ENCODE peak calls at places on chromosomes 6 and 20, in seven cellular contexts. C, Z, O, W, A, Q and J are unnamed samples.

GRCh38 chr20:63941282-63942060 is 14.7 kb downstream of the UCKL1 start:
- DNase-seq in Z (no peak), Q (no peak), W (peak; percentile 80), C (no peak), A (no peak), O (peak; percentile 50), J (peak; percentile 48)

GRCh38 chr6:125747589-125748533 is 1.6 kb upstream of the HEY2 start:
- DNase-seq in A (peak; percentile 51), W (peak; percentile 71), C (no peak), O (peak; percentile 52), Z (no peak), Q (peak; percentile 65), J (peak; percentile 11)

GRCh38 chr6:17869753-17870050 is 117.7 kb downstream of the KIF13A start:
- DNase-seq in C (no peak), Q (no peak), O (no peak), A (no peak), Z (no peak), W (no peak), J (no peak)

GRCh38 chr20:57264151-57264792 is 2.2 kb downstream of the BMP7 start:
- DNase-seq in Q (no peak), C (no peak), Z (no peak), W (no peak), A (no peak), O (peak; percentile 16), J (no peak)

GRCh38 chr20:965956-966355 is 36.2 kb downstream of the RSPO4 start:
- DNase-seq in Z (no peak), W (no peak), O (no peak), Q (no peak), C (no peak), A (no peak), J (no peak)

GRCh38 chr6:142155895-142156757 is 9.1 kb downstream of the VTA1 start:
- DNase-seq in Z (no peak), O (no peak), C (no peak), Q (no peak), W (no peak), A (no peak), J (no peak)

GRCh38 chr20:3367125-3367524 is 40.3 kb downstream of the DNAAF9 start:
- DNase-seq in W (no peak), C (no peak), Q (no peak), O (no peak), A (no peak), Z (no peak), J (no peak)

GRCh38 chr6:53152576-53152975 is 3.9 kb upstream of the GCM1 start:
- DNase-seq in O (no peak), A (no peak), Z (no peak), Q (no peak), W (no peak), C (no peak), J (no peak)

GRCh38 chr6:42402184-42402583 is 49.5 kb downstream of the TRERF1 start:
- DNase-seq in A (no peak), O (no peak), W (no peak), Q (no peak), C (peak; percentile 43), Z (no peak), J (no peak)

GRCh38 chr6:135161996-135162395 is 19.1 kb upstream of the MYB start:
- DNase-seq in Q (no peak), W (no peak), A (no peak), Z (no peak), O (no peak), C (no peak), J (no peak)

GRCh38 chr20:56606174-56606945 is 22.7 kb upstream of the TFAP2C start:
- DNase-seq in Q (no peak), Z (no peak), O (no peak), C (no peak), A (no peak), W (no peak), J (no peak)

GRCh38 chr20:48416002-48416401 is 411.8 kb downstream of the PREX1 start:
- DNase-seq in Z (no peak), O (no peak), W (no peak), Q (no peak), A (no peak), C (no peak), J (no peak)

GRCh38 chr20:63005862-63006564 is 751 bp downstream of the BHLHE23 start:
- DNase-seq in Z (no peak), A (no peak), C (no peak), O (peak; percentile 7), Q (no peak), W (no peak), J (no peak)

GRCh38 chr6:47290124-47290834 is 19.4 kb downstream of the TNFRSF21 start:
- DNase-seq in Z (no peak), O (no peak), C (no peak), Q (no peak), W (no peak), A (no peak), J (no peak)

GRCh38 chr20:60057866-60058807 is 99.9 kb downstream of the CDH26 start:
- DNase-seq in Q (no peak), O (peak; percentile 57), W (peak; percentile 86), C (no peak), Z (no peak), A (peak; percentile 49), J (peak; percentile 85)

GRCh38 chr6:149147939-149148718 is 169.4 kb upstream of the TAB2 start:
- DNase-seq in W (no peak), Z (no peak), O (no peak), A (no peak), C (no peak), Q (no peak), J (no peak)

GRCh38 chr6:108588586-108588985 is 27.9 kb downstream of the FOXO3 start:
- DNase-seq in A (no peak), Q (no peak), O (no peak), C (no peak), Z (no peak), W (peak; percentile 49), J (no peak)

GRCh38 chr20:56993020-56993419 is 273.4 kb downstream of the BMP7 start:
- DNase-seq in Q (no peak), C (no peak), W (no peak), Z (no peak), O (no peak), A (no peak), J (no peak)

GRCh38 chr6:41404221-41404866 is 68.9 kb downstream of the NCR2 start:
- DNase-seq in Q (no peak), O (no peak), A (no peak), Z (no peak), C (no peak), W (no peak), J (no peak)

GRCh38 chr6:75849329-75850025 is 100.4 kb downstream of the MYO6 start:
- DNase-seq in C (no peak), Z (no peak), A (no peak), O (no peak), W (no peak), Q (no peak), J (no peak)

GRCh38 chr6:151121900-151122299 is 117.9 kb upstream of the AKAP12 start:
- DNase-seq in Z (no peak), C (no peak), A (peak; percentile 75), O (peak; percentile 68), W (peak; percentile 79), Q (peak; percentile 89), J (peak; percentile 45)

GRCh38 chr6:87351583-87351982 is 7.0 kb downstream of the C6orf163 start:
- DNase-seq in W (no peak), C (no peak), Z (no peak), A (no peak), O (no peak), Q (no peak), J (no peak)

DNA sequence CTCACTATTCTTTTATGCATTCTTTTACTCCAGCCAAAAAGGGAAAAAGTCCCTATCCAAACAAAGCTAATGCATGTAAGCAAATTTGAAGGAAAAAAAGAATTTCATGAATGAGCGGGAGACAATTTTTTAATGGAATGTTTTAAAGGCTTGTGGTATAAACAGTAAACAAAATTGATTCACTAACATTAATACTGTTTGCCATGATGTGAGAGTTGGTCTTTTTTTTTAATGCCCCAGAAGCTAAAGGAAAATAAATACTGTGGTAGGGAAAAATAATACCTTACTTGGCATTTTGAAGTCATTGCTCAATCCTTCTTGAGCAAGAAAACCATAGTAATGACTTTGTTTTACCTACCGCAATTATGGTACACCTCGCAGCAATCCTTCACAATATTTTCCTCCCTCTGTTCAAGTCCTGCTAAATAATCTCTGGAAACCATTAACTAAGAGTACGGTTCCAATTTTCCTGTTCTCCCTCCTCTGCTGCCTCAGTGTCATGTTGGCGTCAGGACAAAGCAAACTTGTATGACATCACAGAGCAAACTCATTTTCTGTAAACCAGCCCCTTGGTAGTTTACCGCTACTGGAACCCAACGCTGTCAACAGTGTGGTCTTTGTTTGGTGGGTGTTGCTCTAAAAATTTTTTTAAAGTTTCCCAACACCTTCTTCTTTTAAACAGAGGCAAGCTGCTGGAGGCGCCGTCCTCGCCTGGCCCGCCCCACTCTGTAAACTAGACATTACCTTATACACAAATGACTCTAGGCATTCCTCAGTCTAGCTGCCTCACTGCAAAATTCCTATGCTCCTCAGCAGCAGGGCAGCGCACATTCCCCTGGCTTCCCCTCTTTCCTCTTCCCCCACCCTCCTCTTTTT is 78.8 kb downstream of the BACH2 start:
- DNase-seq in Q (no peak), O (no peak), Z (peak; percentile 52), C (no peak), W (no peak), A (no peak), J (no peak)
- H3K4me3 ChIP-seq in Q (no peak overlapping the region), O (no peak overlapping the region), Z (peak overlapping the region; percentile 64), C (no peak overlapping the region), W (peak overlapping the region; percentile 62), A (peak overlapping the region; percentile 19), J (peak overlapping the region; percentile 52)

DNA sequence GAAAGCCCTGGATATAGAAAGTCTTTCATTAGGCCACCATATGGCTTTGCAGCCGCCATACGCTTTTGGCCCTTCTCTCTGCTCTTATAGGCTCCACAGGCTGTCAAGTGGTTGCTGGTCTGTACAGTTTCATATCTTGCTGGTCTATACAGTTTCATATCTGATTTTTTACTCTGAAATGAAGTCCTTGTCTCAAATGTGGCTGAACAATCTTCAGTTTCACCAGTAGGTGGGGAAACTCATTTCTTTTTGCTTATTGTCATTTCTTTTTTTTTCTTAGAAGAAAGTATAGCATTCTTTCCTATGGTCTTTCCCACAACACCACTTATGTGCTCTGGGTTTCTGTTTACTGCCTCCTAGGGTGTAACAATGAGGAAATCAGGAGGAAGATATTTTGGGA is 771.4 kb upstream of the MMS22L start:
- DNase-seq in W (no peak), Z (no peak), O (no peak), Q (no peak), A (no peak), C (no peak), J (no peak)
- TF ChIP-seq CTCF in W (no peak), Z (no peak), O (no peak), Q (no peak), A (no peak), C (peak; percentile 41), J (no peak)

DNA sequence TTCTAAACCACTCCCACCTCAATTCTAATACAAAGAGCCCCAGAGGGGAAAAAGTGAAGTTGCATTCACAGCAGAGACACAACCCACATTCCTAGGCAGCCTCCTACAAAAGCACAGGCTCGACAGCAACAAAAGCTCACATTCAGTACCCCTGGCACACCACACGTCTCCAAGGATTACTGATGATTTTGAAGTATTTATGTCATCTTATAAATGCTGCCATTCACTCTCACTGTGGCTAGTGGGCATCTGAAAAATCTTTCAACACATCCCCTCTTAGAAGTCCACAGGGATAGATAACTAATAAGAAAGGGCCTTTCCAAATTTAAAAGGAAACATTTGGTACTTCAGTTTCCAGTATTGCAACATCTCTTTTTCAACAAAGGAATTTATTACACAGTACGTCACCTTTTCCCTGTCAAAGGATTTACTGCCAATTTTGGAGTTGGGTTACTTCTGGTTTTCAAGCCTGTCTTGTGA is 146.7 kb downstream of the TASP1 start:
- DNase-seq in A (no peak), O (no peak), Q (no peak), Z (no peak), C (no peak), W (no peak), J (peak; percentile 53)
- H3K4me1 ChIP-seq in A (no peaks in the 10 kb centered on the region), O (peaks cover 11% of the 10 kb centered on the region), Q (no peaks in the 10 kb centered on the region), Z (peaks cover 60% of the 10 kb centered on the region), C (no peaks in the 10 kb centered on the region), W (peaks cover 14% of the 10 kb centered on the region), J (peaks cover 24% of the 10 kb centered on the region)

GRCh38 chr6:13710552-13711383 is 867 bp downstream of the RANBP9 start:
- DNase-seq in Q (peak; percentile 72), A (peak; percentile 47), Z (no peak), O (peak; percentile 45), W (peak; percentile 69), C (no peak), J (peak; percentile 40)
- H3K4me3 ChIP-seq in Q (peak overlapping the region; percentile 72), A (peak overlapping the region; percentile 80), Z (peak overlapping the region; percentile 98), O (peak overlapping the region; percentile 58), W (peak overlapping the region; percentile 92), C (peak overlapping the region; percentile 77), J (peak overlapping the region; percentile 73)